ENCODE peak calls at places on chromosomes 3 and 15, in nine cellular contexts. V, N, Z, M, H, D, T, U and A are unnamed samples.

GRCh38 chr3:144942093-144942492 is 970.5 kb downstream of the DIPK2A start:
- DNase-seq in V (no peak), N (no peak), Z (no peak), M (no peak), H (no peak), D (no peak), T (no peak), U (no peak), A (no peak)

GRCh38 chr3:86938706-86939105 is 52.2 kb downstream of the VGLL3 start:
- DNase-seq in V (no peak), N (no peak), Z (no peak), M (no peak), H (no peak), D (no peak), T (no peak), U (no peak), A (no peak)

GRCh38 chr3:132749786-132750185 is 27.6 kb upstream of the NPHP3 start:
- DNase-seq in V (no peak), N (no peak), Z (no peak), M (no peak), H (no peak), D (no peak), T (no peak), U (no peak), A (no peak)

GRCh38 chr15:70378126-70379031 is 280.7 kb upstream of the TLE3 start:
- DNase-seq in V (no peak), N (no peak), Z (peak), M (no peak), H (no peak), D (peak), T (peak), U (no peak), A (peak)

GRCh38 chr3:194925614-194926013 is 239.9 kb downstream of the FAM43A start:
- DNase-seq in V (no peak), N (no peak), Z (no peak), M (no peak), H (no peak), D (no peak), T (no peak), U (no peak), A (no peak)

GRCh38 chr3:196108075-196108743 is 26.3 kb upstream of the TFRC start:
- DNase-seq in V (no peak), N (no peak), Z (no peak), M (no peak), H (peak), D (peak), T (no peak), U (no peak), A (no peak)

GRCh38 chr3:64240445-64240844 is 15.2 kb upstream of the PRICKLE2 start:
- DNase-seq in V (no peak), N (no peak), Z (no peak), M (no peak), H (no peak), D (no peak), T (no peak), U (no peak), A (no peak)

GRCh38 chr3:29481969-29482767 is 201.3 kb downstream of the RBMS3 start:
- DNase-seq in V (no peak), N (no peak), Z (no peak), M (no peak), H (no peak), D (no peak), T (no peak), U (no peak), A (no peak)

GRCh38 chr15:78147566-78147965 is 1.6 kb upstream of the IDH3A start:
- DNase-seq in V (no peak), N (no peak), Z (no peak), M (no peak), H (no peak), D (peak), T (no peak), U (no peak), A (no peak)

GRCh38 chr3:44988073-44988472 is 12.0 kb downstream of the EXOSC7 start:
- DNase-seq in V (peak), N (no peak), Z (no peak), M (no peak), H (peak), D (no peak), T (no peak), U (no peak), A (no peak)

GRCh38 chr15:83108266-83109219 is 1.1 kb downstream of the TM6SF1 start:
- DNase-seq in V (no peak), N (no peak), Z (peak), M (peak), H (no peak), D (peak), T (no peak), U (peak), A (peak)

GRCh38 chr3:98343647-98344507 is 9.8 kb upstream of the OR5K4 start:
- DNase-seq in V (peak), N (no peak), Z (no peak), M (peak), H (peak), D (no peak), T (no peak), U (no peak), A (no peak)

GRCh38 chr15:63188937-63189871 is at the start of gene RAB8B:
- DNase-seq in V (peak), N (peak), Z (peak), M (peak), H (peak), D (peak), T (peak), U (peak), A (peak)

GRCh38 chr3:81622395-81622794 is 139.1 kb downstream of the GBE1 start:
- DNase-seq in V (no peak), N (no peak), Z (no peak), M (no peak), H (no peak), D (no peak), T (no peak), U (no peak), A (no peak)

GRCh38 chr15:92817339-92817886 is 82.7 kb upstream of the CHD2 start:
- DNase-seq in V (no peak), N (no peak), Z (no peak), M (no peak), H (peak), D (no peak), T (no peak), U (no peak), A (no peak)

GRCh38 chr15:78675617-78676360 is 34.8 kb upstream of the CHRNB4 start:
- DNase-seq in V (no peak), N (no peak), Z (peak), M (no peak), H (no peak), D (no peak), T (no peak), U (no peak), A (no peak)

GRCh38 chr3:178022599-178022998 is 513.6 kb upstream of the KCNMB2 start:
- DNase-seq in V (no peak), N (no peak), Z (no peak), M (no peak), H (no peak), D (no peak), T (no peak), U (no peak), A (no peak)
- TF ChIP-seq POLR2A in V (no peak), N (no peak), Z (no peak), M (no peak), H (no peak), D (no peak), T (no peak), U (no peak), A (no peak)

DNA sequence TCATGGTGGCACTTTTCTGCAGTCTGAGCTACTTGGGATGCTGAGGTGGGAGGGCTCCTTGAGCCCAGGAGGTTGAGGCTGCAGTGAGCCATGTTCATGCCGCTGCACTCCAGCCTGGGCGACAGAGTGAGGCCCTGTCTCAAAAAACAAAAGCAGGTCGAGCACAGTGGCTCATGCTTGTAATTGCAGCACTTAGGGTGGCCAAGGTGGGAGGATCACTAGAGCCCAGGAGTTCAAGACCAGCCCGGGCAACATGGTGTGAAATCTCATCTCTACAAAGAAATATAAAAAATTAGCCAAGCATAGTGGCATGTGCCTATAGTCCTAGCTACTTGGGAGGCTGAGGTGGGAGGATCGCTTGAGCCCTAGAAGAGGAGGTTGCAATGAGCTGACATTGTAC is 10.0 kb downstream of the UBAP1L start:
- DNase-seq in V (no peak), N (no peak), Z (no peak), M (no peak), H (no peak), D (no peak), T (no peak), U (no peak), A (no peak)
- H3K27ac ChIP-seq in V (no peak), N (no peak), Z (no peak), M (no peak), H (no peak), D (no peak), T (no peak), U (no peak), A (no peak)

GRCh38 chr15:38378162-38378560 is 75.8 kb upstream of the FAM98B start:
- DNase-seq in V (no peak), N (peak), Z (peak), M (peak), H (no peak), D (peak), T (peak), U (no peak), A (peak)
- TF ChIP-seq EP300 in V (no peak), N (no peak), Z (no peak), M (no peak), H (no peak), D (no peak), T (no peak), U (no peak), A (no peak)

DNA sequence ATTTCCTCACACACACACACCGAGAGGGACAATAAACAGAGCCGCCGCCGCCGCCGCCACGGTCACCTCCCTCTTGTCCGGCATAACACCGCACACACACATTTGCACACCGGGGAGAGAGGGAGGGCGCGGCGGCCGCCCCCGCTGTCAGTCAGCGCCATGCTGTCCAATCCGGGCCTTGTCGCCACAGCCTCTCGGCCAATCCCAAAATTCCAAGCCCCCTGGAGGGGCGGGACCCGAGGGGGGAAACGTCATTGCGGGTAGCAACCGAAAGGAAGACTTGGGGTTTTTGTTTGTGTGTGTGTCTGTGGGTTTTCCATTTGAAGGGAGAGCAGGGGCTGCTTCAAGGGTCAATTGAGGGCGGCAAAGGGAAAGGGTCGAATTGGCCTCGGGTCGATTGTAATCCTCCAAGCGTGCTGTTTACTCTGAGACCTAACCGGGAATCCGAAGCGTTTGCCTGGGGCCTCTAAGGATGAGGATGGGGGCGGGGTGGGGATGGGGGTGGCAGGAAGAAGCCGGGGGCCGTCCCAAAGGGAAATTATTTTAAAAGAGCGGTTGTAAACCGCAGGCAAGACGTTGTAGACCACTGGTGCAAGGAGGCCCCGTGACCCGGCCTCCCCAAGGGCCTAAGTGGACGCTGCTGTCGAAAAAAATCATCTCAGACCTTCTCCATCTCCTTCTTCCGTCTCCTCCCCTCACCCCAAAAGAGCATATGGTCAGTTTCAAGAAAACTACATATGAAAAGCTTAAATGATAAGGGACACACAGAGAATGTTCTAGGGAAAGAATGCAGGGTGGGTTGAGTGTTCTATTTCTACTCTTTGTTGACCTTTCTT is at the start of gene TOP2B:
- DNase-seq in V (peak), N (peak), Z (peak), M (peak), H (peak), D (peak), T (peak), U (peak), A (peak)
- TF ChIP-seq POLR2A in V (peak), N (peak), Z (peak), M (peak), H (peak), D (peak), T (peak), U (peak), A (peak)

GRCh38 chr3:74523811-74524210 is 90.6 kb downstream of the CNTN3 start:
- DNase-seq in V (no peak), N (no peak), Z (no peak), M (no peak), H (no peak), D (no peak), T (no peak), U (no peak), A (no peak)
- H3K27ac ChIP-seq in V (no peak), N (no peak), Z (no peak), M (no peak), H (no peak), D (no peak), T (no peak), U (no peak), A (no peak)

GRCh38 chr15:75109021-75109690 is 85.8 kb downstream of the PPCDC start:
- DNase-seq in V (no peak), N (no peak), Z (no peak), M (no peak), H (peak), D (no peak), T (no peak), U (no peak), A (no peak)

GRCh38 chr15:75107509-75107904 is 84.1 kb downstream of the PPCDC start:
- DNase-seq in V (no peak), N (no peak), Z (no peak), M (no peak), H (no peak), D (no peak), T (no peak), U (no peak), A (no peak)

GRCh38 chr15:75107905-75108838 is 84.8 kb downstream of the PPCDC start:
- DNase-seq in V (peak), N (no peak), Z (no peak), M (peak), H (peak), D (peak), T (no peak), U (peak), A (peak)

GRCh38 chr15:75100679-75101078 is 77.3 kb downstream of the PPCDC start:
- DNase-seq in V (no peak), N (no peak), Z (no peak), M (no peak), H (no peak), D (no peak), T (no peak), U (no peak), A (no peak)

GRCh38 chr15:75104804-75105557 is 81.6 kb downstream of the PPCDC start:
- DNase-seq in V (peak), N (no peak), Z (no peak), M (peak), H (peak), D (no peak), T (no peak), U (peak), A (no peak)
- TF ChIP-seq EP300 in V (peak), N (no peak), Z (no peak), M (no peak), H (no peak), D (no peak), T (no peak), U (peak), A (peak)

DNA sequence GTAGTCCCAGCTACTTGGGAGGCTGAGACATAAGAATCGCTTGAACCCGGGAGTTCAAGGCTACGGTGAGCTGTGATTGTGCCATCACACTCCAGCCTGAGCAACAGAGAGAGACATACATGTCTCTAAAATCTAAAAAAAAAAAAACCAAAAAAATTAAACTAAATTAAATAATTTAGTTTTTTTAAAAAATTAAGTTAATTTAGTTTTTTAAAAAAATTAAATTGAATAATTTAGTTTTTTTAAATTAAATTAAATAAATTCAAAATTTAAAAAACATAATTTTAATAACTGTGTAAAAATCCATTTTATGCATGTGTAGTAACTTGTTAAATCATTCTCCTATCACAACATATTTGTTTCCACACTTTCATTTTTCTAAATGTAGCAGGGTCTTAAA is 20.1 kb upstream of the ARPIN start:
- DNase-seq in V (no peak), N (no peak), Z (no peak), M (no peak), H (no peak), D (no peak), T (no peak), U (no peak), A (no peak)
- TF ChIP-seq POLR2A in V (no peak), N (no peak), Z (no peak), M (no peak), H (no peak), D (no peak), T (no peak), U (no peak), A (no peak)

GRCh38 chr3:106827515-106828213 is 549.6 kb upstream of the CCDC54 start:
- DNase-seq in V (no peak), N (no peak), Z (no peak), M (no peak), H (no peak), D (no peak), T (no peak), U (no peak), A (no peak)
- H3K27ac ChIP-seq in V (no peak), N (no peak), Z (no peak), M (no peak), H (no peak), D (no peak), T (no peak), U (no peak), A (no peak)

GRCh38 chr15:50531163-50531562 is 15.3 kb downstream of the USP50 start:
- DNase-seq in V (no peak), N (no peak), Z (no peak), M (no peak), H (no peak), D (no peak), T (no peak), U (no peak), A (no peak)
- TF ChIP-seq EP300 in V (no peak), N (no peak), Z (no peak), M (no peak), H (no peak), D (no peak), T (no peak), U (no peak), A (no peak)

GRCh38 chr3:58082047-58082446 is 73.8 kb downstream of the FLNB start:
- DNase-seq in V (no peak), N (no peak), Z (no peak), M (no peak), H (peak), D (no peak), T (no peak), U (no peak), A (no peak)
- TF ChIP-seq POLR2A in V (no peak), N (no peak), Z (no peak), M (no peak), H (no peak), D (no peak), T (no peak), U (no peak), A (no peak)